ENCODE peak calls at places on chromosomes 3 and 15, in four cellular contexts. S is K562, U is HepG2, V is GM12878. H is an unnamed sample.

GRCh38 chr3:13513051-13513912 is 33.2 kb downstream of the HDAC11 start:
- DNase-seq in S (no peak), V (no peak), U (no peak), H (no peak)

GRCh38 chr15:70248116-70249025 is 150.7 kb upstream of the TLE3 start:
- DNase-seq in S (no peak), V (no peak), U (no peak), H (no peak)

GRCh38 chr3:85524104-85524503 is 565.3 kb downstream of the CADM2 start:
- DNase-seq in S (no peak), V (no peak), U (no peak), H (no peak)

GRCh38 chr3:194243172-194243861 is 107.4 kb downstream of the HES1 start:
- DNase-seq in U (no peak), S (no peak), V (no peak), H (no peak)

GRCh38 chr3:184405075-184406060 is 25.5 kb downstream of the CHRD start:
- DNase-seq in S (no peak), V (no peak), U (no peak), H (no peak)

GRCh38 chr15:78988361-78988911 is 43.6 kb upstream of the CTSH start:
- DNase-seq in U (peak), V (peak), S (no peak), H (peak)

GRCh38 chr3:71029770-71030169 is 553.8 kb downstream of the FOXP1 start:
- DNase-seq in S (no peak), U (no peak), V (no peak), H (no peak)

GRCh38 chr15:40782609-40783227 is 12.9 kb downstream of the C15orf62 start:
- DNase-seq in V (no peak), U (peak), S (peak), H (peak)

GRCh38 chr15:85955501-85956391 is 123.9 kb upstream of the AGBL1 start:
- DNase-seq in S (no peak), U (no peak), V (peak), H (no peak)

GRCh38 chr3:32480596-32480995 is 22.1 kb downstream of the CMTM6 start:
- DNase-seq in S (no peak), V (no peak), U (no peak), H (no peak)

GRCh38 chr3:156681003-156681402 is 6.6 kb downstream of the TIPARP start:
- DNase-seq in V (no peak), U (peak), S (no peak), H (no peak)

GRCh38 chr3:36124118-36124796 is 256.0 kb upstream of the STAC start:
- DNase-seq in U (peak), V (no peak), S (no peak), H (peak)

GRCh38 chr15:101250931-101251829 is 668 bp downstream of the CHSY1 start:
- DNase-seq in U (no peak), S (peak), V (no peak), H (no peak)

GRCh38 chr15:50257924-50258323 is 7.6 kb downstream of the HDC start:
- DNase-seq in U (no peak), V (no peak), S (no peak), H (no peak)

GRCh38 chr3:72977463-72977862 is 19.1 kb upstream of the PPP4R2 start:
- DNase-seq in V (no peak), S (no peak), U (no peak), H (no peak)

GRCh38 chr15:50315814-50316630 is 39.0 kb downstream of the GABPB1 start:
- DNase-seq in V (no peak), S (no peak), U (peak), H (peak)

GRCh38 chr3:13013994-13014754 is 59.1 kb downstream of the IQSEC1 start:
- DNase-seq in S (no peak), U (no peak), V (no peak), H (no peak)

GRCh38 chr3:144112036-144112435 is 140.4 kb downstream of the DIPK2A start:
- DNase-seq in U (no peak), S (no peak), V (no peak), H (no peak)

GRCh38 chr15:40190591-40190990 is 29.7 kb downstream of the BUB1B start:
- DNase-seq in V (no peak), S (no peak), U (no peak), H (no peak)

GRCh38 chr15:92666780-92667179 is 11.2 kb upstream of the FAM174B start:
- DNase-seq in U (no peak), V (no peak), S (no peak), H (no peak)

GRCh38 chr3:147618636-147619035 is 209.5 kb downstream of the ZIC1 start:
- DNase-seq in U (no peak), V (no peak), S (no peak), H (no peak)

GRCh38 chr15:34059476-34059875 is 20.5 kb upstream of the AVEN start:
- DNase-seq in V (no peak), U (no peak), S (no peak), H (no peak)

GRCh38 chr15:33586791-33587697 is 276.3 kb downstream of the RYR3 start:
- DNase-seq in U (no peak), V (no peak), S (no peak), H (no peak)

GRCh38 chr3:58414538-58415197 is 19.0 kb downstream of the PDHB start:
- DNase-seq in U (peak), S (peak), V (no peak), H (peak)

GRCh38 chr15:80876034-80876433 is 96.9 kb downstream of the CEMIP start:
- DNase-seq in U (no peak), V (no peak), S (no peak), H (no peak)

GRCh38 chr15:43955140-43955539 is 128.3 kb downstream of the WDR76 start:
- DNase-seq in V (no peak), S (no peak), U (no peak), H (no peak)

GRCh38 chr3:37251993-37252392 is 77.6 kb upstream of the LRRFIP2 start:
- DNase-seq in V (no peak), U (no peak), S (no peak), H (no peak)

GRCh38 chr3:153458881-153459280 is 296.9 kb downstream of the RAP2B start:
- DNase-seq in V (no peak), U (no peak), S (no peak), H (no peak)

GRCh38 chr3:25897019-25897418 is 107.1 kb downstream of the OXSM start:
- DNase-seq in S (peak), U (peak), V (no peak), H (peak)

GRCh38 chr15:28995193-28995592 is 109.4 kb downstream of the APBA2 start:
- DNase-seq in S (no peak), U (no peak), V (no peak), H (no peak)

GRCh38 chr3:55718475-55718874 is 231.4 kb upstream of the WNT5A start:
- DNase-seq in V (no peak), U (no peak), S (no peak), H (no peak)

GRCh38 chr3:162722336-162722735 is 1225.7 kb downstream of the OTOL1 start:
- DNase-seq in U (no peak), S (no peak), V (no peak), H (no peak)

GRCh38 chr3:138355071-138355470 is 6.7 kb downstream of the MRAS start:
- DNase-seq in V (no peak), U (no peak), S (no peak), H (no peak)

GRCh38 chr3:86988235-86988634 is 2.7 kb downstream of the VGLL3 start:
- DNase-seq in S (no peak), U (no peak), V (no peak), H (no peak)

DNA sequence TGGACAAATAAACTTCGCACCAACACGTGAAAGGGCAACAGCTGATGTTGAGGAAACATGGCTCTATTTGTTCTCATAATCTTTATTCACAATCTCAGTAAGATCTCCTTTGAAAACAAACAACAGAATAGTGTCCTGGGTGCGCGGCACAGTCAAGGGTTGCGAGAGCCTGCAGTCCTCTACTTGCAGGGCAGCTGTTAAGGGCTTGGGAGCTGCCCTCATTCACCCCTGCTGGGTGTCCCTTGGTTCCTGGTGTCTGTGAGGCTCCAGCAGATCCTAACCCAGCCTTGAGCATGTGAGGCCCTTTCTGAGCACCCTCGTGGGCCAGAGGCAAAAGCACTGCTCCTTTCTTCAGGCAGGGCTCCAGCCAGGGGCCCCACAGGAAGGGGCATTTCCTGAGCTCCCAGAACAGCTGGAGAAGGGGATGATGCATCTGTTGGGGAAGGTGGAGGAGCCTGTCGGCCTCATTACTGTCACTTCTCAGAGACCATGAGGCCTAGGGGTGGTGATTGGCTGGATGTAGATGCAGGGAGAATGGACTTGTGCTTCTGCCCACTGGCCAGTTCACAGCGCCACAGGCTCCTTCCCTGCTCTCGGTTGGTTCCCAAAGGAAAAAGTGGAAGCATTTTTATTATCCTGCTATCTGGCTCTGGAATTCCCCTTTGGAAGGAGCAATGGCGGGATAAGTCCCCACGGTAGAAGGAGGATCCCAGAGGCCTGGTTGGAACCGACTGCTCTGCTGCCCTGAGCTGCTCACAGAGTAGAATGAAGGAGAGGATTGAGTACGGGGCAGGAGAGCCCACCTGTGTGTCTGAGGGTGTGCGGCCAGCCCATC is 51.9 kb upstream of the KLF13 start:
- DNase-seq in V (no peak), S (no peak), U (peak), H (no peak)
- TF ChIP-seq YY1 in V (no peak), S (no peak), U (no peak), H (no peak)

DNA sequence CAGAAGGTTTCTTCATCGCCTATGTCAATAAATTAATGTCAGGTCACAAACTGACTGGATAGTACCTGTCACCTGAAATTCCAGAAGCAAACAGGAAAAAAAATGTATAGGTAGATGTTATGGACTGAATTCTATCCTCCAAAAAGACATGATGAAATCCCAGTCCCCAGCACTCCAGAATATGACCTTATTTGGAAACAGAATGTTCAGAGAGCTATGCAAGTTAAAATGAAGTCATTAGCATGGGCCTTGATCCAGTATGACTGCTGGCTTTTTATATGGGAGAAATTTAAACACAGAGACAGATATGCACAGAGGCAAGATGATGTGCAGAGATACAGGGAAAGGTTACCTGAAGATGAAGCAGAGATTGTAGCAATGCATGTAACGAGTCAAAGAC is 953.4 kb downstream of the ZPLD1 start:
- DNase-seq in S (no peak), V (no peak), U (no peak), H (no peak)
- TF ChIP-seq ATF3 in S (no peak), V (no peak), U (no peak), H (no peak)

DNA sequence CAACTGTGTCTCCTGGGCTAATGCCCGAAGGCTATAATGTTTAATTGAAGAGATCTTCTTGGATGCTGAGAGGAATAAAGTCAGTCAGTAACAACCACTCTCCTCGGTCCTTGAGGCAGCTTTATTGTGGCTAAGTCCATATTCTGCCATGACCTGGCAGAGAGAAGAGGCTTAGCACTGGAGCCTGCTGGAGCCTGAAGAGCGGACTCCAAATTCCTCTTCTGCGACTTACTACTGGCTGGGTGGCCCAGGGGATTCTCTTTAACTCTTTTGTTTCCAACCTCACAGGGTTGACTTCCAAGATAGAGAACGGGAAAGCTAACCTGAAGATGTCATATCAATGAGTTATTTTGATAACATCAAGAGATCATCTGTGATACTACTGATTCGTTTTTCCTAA is 71.1 kb downstream of the MYO1E start:
- DNase-seq in U (no peak), V (no peak), S (no peak), H (no peak)
- TF ChIP-seq YY1 in U (no peak), V (no peak), S (no peak), H (no peak)

DNA sequence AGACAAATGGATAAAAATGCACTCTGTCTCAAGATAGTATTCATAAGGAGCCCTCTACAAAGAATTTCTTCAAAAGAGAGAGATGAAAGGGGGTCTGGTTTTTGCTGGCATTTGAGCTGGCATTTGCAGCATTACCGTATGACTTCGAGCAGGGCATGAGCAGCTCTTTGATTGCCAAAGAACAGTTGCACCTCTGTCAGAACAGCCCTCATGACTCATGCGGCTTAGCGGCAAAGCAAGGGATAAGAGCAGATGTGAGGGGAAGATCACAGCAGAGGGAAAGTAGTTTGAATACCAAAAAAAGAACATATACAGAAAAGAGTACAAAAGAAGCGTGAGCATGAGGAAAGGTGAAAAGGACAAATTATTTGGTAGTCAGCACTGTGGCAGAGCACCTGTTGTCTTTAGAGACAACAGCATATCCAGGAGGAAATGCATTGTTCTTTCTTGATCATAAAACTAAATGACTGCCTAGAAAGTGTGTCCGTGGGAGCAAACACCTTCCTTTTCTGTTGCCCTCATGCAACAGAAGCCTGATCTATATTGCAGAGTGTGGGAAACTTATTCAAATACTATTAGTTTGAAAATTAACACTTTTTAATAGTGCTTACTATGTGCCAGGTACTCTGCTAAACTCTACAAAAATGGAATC is 80.5 kb upstream of the SLC24A5 start:
- DNase-seq in U (no peak), S (no peak), V (no peak), H (no peak)
- TF ChIP-seq ATF3 in U (no peak), S (no peak), V (no peak), H (no peak)

DNA sequence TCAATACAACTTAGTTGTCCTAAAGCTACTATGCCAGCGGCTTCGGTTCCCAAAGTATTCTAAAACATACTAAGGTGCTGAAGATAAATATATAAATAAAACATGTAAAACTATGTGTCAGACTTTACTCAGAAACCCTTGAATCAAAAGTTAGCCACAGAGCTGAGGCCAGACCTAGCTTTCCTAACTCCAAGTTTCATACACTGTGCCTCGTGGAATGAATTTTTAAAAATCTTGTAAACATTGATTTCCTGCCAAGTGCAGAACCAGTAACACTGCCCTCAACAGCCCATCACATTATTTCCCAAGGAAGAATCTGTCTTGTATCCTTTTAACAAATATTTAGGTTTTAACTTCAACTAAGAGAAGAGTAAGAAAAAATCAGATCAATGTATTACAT is 36.4 kb downstream of the TAMM41 start:
- DNase-seq in S (no peak), U (no peak), V (no peak), H (no peak)
- TF ChIP-seq YY1 in S (no peak), U (no peak), V (no peak), H (no peak)

GRCh38 chr3:164023480-164023879 is 1054.8 kb downstream of the SI start:
- DNase-seq in V (no peak), S (no peak), U (no peak), H (no peak)
- TF ChIP-seq ATF3 in V (no peak), S (no peak), U (no peak), H (no peak)

DNA sequence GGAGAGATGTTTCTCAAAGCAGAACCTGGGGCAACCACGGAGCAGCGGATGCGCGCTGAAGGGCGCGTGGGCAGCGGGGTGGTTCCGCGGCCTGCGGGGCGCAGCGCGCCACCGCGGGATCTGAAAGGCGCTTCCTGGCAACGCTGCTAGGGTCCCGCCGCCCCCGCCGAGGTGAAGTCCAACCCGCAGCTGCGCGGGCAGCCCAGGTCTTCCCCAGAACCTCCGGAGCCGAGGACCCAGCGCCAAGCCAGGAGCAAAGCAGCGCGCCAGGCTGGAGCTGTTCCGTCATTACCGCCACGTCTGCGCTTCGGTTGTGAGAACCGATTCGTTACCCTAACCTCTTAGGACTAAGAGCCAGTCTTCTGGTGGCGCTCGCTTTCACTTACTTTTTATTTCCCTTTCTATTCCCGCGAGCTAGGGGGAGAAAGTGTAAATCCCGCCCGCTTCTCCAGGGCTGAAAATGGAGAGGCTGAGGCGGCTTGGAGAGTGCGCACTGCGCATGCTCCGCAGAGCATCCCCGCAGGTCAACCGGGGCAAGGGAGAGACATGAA is 3.2 kb upstream of the GABRG3 start:
- DNase-seq in U (no peak), S (no peak), V (no peak), H (no peak)
- TF ChIP-seq YY1 in U (no peak), S (no peak), V (no peak), H (no peak)

H was measured in HCT116.